ENCODE peak calls at places on chromosomes 6 and 20, in four cellular contexts. M is heart left ventricle, N is prostate gland, V is body of pancreas. T is an unnamed sample.

GRCh38 chr20:6169251-6169650 is 46.4 kb upstream of the FERMT1 start:
- DNase-seq in M (no peak), N (no peak), V (no peak), T (no peak)

GRCh38 chr6:30154709-30155521 is 6.1 kb downstream of the TRIM10 start:
- DNase-seq in M (no peak), N (no peak), V (peak; percentile 25), T (no peak)

GRCh38 chr6:112910256-112910655 is 563.1 kb downstream of the RFPL4B start:
- DNase-seq in M (no peak), N (no peak), V (no peak), T (no peak)

GRCh38 chr6:4186391-4186790 is 51.0 kb upstream of the ECI2 start:
- DNase-seq in M (no peak), N (no peak), V (no peak), T (peak; percentile 8)

GRCh38 chr6:61940919-61941318 is 345.1 kb downstream of the KHDRBS2 start:
- DNase-seq in M (no peak), N (no peak), V (no peak), T (no peak)

GRCh38 chr6:165236326-165236725 is 73.1 kb downstream of the C6orf118 start:
- DNase-seq in M (no peak), N (no peak), V (no peak), T (no peak)

GRCh38 chr20:62587757-62588402 is 54.4 kb upstream of the SLCO4A1 start:
- DNase-seq in M (no peak), N (no peak), V (no peak), T (no peak)

GRCh38 chr20:37914672-37915433 is 11.9 kb downstream of the VSTM2L start:
- DNase-seq in M (no peak), N (no peak), V (no peak), T (no peak)

GRCh38 chr20:46642265-46642942 is 8.9 kb downstream of the SLC13A3 start:
- DNase-seq in M (no peak), N (no peak), V (no peak), T (no peak)

GRCh38 chr6:114945392-114945791 is 602.6 kb upstream of the HS3ST5 start:
- DNase-seq in M (no peak), N (no peak), V (no peak), T (no peak)

GRCh38 chr6:12480379-12480778 is 190.2 kb downstream of the EDN1 start:
- DNase-seq in M (no peak), N (no peak), V (no peak), T (no peak)

GRCh38 chr6:84554069-84554468 is 210.3 kb downstream of the TBX18 start:
- DNase-seq in M (no peak), N (no peak), V (no peak), T (no peak)

GRCh38 chr20:35468671-35469334 is 13.4 kb downstream of the CEP250 start:
- DNase-seq in M (no peak), N (no peak), V (no peak), T (no peak)

GRCh38 chr20:6473197-6473596 is 294.3 kb upstream of the BMP2 start:
- DNase-seq in M (no peak), N (no peak), V (no peak), T (no peak)

GRCh38 chr6:17901493-17901892 is 85.9 kb downstream of the KIF13A start:
- DNase-seq in M (no peak), N (no peak), V (no peak), T (no peak)

GRCh38 chr6:159217595-159218275 is 48.5 kb downstream of the FNDC1 start:
- DNase-seq in M (no peak), N (no peak), V (peak; percentile 49), T (no peak)

GRCh38 chr6:20610636-20611200 is 76.5 kb downstream of the CDKAL1 start:
- DNase-seq in M (no peak), N (no peak), V (no peak), T (no peak)

GRCh38 chr20:53253668-53254067 is 281.5 kb downstream of the TSHZ2 start:
- DNase-seq in M (no peak), N (no peak), V (no peak), T (no peak)

GRCh38 chr20:52003415-52003814 is 188.2 kb downstream of the ZFP64 start:
- DNase-seq in M (no peak), N (no peak), V (no peak), T (no peak)

GRCh38 chr6:147820520-147820919 is 312.0 kb downstream of the SAMD5 start:
- DNase-seq in M (no peak), N (no peak), V (no peak), T (no peak)

GRCh38 chr6:27812805-27813626 is 99.2 kb downstream of the OR2B2 start:
- DNase-seq in M (no peak), N (no peak), V (no peak), T (no peak)

GRCh38 chr6:144331610-144332009 is 46.5 kb downstream of the UTRN start:
- DNase-seq in M (no peak), N (no peak), V (no peak), T (no peak)

GRCh38 chr6:100664274-100665040 is 199.7 kb upstream of the SIM1 start:
- DNase-seq in M (no peak), N (no peak), V (peak; percentile 2), T (no peak)

GRCh38 chr20:32462900-32463641 is 104.9 kb downstream of the ASXL1 start:
- DNase-seq in M (no peak), N (no peak), V (peak; percentile 93), T (no peak)

GRCh38 chr6:22512716-22513452 is 56.5 kb upstream of the HDGFL1 start:
- DNase-seq in M (no peak), N (no peak), V (no peak), T (no peak)

GRCh38 chr6:13611715-13612114 is 3.4 kb upstream of the NOL7 start:
- DNase-seq in M (no peak), N (no peak), V (no peak), T (no peak)

GRCh38 chr6:138403324-138403800 is 661 bp upstream of the HEBP2 start:
- DNase-seq in M (peak; percentile 55), N (no peak), V (peak; percentile 34), T (peak; percentile 19)

GRCh38 chr6:130202782-130203181 is 20.0 kb downstream of the SAMD3 start:
- DNase-seq in M (no peak), N (no peak), V (no peak), T (no peak)

GRCh38 chr20:62042025-62042820 is 23.5 kb downstream of the TAF4 start:
- DNase-seq in M (no peak), N (no peak), V (no peak), T (no peak)

GRCh38 chr6:54847799-54848597 is 1.4 kb downstream of the FAM83B start:
- DNase-seq in M (no peak), N (peak; percentile 12), V (no peak), T (no peak)

GRCh38 chr6:4846387-4846786 is 70.2 kb downstream of the CDYL start:
- DNase-seq in M (no peak), N (no peak), V (no peak), T (no peak)

GRCh38 chr6:161152904-161153662 is 120.8 kb downstream of the AGPAT4 start:
- DNase-seq in M (no peak), N (no peak), V (no peak), T (no peak)

GRCh38 chr6:16725145-16725864 is 36.0 kb downstream of the ATXN1 start:
- DNase-seq in M (no peak), N (no peak), V (no peak), T (no peak)

GRCh38 chr6:133106934-133107333 is 134.2 kb upstream of the EYA4 start:
- DNase-seq in M (no peak), N (no peak), V (no peak), T (no peak)

GRCh38 chr6:161424421-161424820 is 150.6 kb upstream of the AGPAT4 start:
- DNase-seq in M (no peak), N (no peak), V (no peak), T (no peak)

GRCh38 chr20:31565699-31566331 is 39.3 kb upstream of the ID1 start:
- DNase-seq in M (no peak), N (no peak), V (no peak), T (no peak)

GRCh38 chr20:11060423-11061205 is 386.8 kb upstream of the JAG1 start:
- DNase-seq in M (no peak), N (no peak), V (no peak), T (no peak)
- TF ChIP-seq CTCF in M (no peak), N (no peak), V (no peak), T (no peak)

DNA sequence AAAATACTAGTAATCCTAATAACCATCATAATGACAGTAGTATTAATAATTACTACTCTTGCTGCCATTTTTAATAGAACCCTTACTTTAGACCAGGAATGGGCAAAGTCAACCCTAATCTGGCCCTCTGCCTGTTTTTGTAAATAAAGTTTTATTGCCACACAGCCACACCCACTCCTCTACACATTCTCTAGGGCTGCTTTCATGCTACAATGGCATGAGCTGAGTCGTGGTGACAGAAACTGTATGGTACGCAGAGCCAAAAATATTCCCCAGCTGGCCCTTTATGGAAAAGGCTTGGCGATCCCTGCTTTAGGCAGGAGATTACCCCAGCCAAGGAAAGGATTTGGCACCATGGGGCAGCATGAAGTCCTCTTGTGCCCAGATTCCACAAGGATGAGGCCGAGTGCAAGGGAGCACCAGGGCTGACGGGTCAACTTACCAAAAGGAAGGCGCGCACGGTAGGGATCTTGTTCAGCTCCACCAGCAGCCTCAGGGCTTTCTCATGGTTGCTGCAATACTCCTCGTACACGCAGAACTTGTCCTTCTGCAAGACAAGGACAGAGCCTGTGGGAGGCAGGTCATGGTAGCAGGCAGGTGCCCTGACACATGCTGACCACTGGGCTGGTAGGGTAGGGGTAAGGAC is 93.6 kb downstream of the PREX1 start:
- DNase-seq in M (no peak), N (no peak), V (no peak), T (no peak)
- TF ChIP-seq POLR2A in M (no peak), N (no peak), V (no peak), T (no peak)

DNA sequence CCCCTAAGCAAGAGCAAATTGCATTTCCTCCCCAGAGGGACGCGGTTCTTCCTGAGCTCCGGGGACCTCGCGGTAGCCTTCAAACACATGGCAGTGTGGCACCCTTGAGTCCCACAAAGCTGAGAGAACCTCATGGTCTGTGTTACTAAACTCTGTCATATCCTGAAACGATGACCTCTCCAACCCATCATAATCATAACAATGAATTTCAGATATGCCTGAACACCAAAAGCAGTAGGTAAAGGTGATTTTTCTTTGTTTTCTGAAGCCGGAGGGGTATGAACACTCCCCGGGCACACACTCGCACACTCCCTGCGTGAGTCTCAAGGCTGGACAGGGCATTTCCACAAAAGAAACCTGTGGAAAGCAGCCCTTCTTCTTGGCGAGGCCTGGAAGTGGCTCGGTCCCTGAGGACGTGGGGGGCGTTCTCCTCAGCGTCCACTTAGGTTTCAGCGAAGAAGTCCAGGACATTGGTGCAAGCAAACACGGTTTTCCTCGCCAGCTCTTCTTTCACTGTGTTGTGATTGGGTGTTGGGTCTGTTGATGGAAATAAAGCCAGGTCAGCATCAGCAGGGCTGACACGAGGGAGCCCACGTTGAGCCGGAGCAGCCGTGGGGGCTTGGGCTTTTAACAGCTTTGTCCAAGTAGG is 183.4 kb downstream of the ERMARD start:
- DNase-seq in M (no peak), N (no peak), V (no peak), T (no peak)
- H3K4me3 ChIP-seq in M (no peak overlapping the region), N (no peak overlapping the region), V (no peak overlapping the region), T (no peak overlapping the region)

GRCh38 chr6:11329841-11330765 is 97.6 kb upstream of the NEDD9 start:
- DNase-seq in M (no peak), N (peak; percentile 20), V (peak; percentile 56), T (no peak)
- TF ChIP-seq CTCF in M (no peak), N (no peak), V (no peak), T (no peak)